ENCODE peak calls at places on chromosome 11, in seven cellular contexts. One of them, this sample, is unnamed.

GRCh38 chr11:43947003-43947500 is 4.6 kb downstream of the C11orf96 start:
- DNase-seq in amniotic stem cell: no peak
- DNase-seq in activated CD8-positive, alpha-beta memory T cell treated with anti-CD3 and anti-CD28 coated beads for 1 hour: no peak
- DNase-seq in Panc1: no peak
- DNase-seq in stimulated activated CD4-positive, alpha-beta T cell treated with anti-CD3 and anti-CD28 coated beads, Interleukin-1b, Interleukin-23, amount 100 ng/mL, for 1 hour: no peak
- DNase-seq in renal cortical epithelial cell: peak; percentile 27
- DNase-seq in lower lobe of right lung: no peak
- DNase-seq in this sample: no peak

GRCh38 chr11:123195182-123196059 is at the start of gene CLMP:
- DNase-seq in amniotic stem cell: peak; percentile 32
- DNase-seq in Panc1: no peak
- DNase-seq in renal cortical epithelial cell: no peak
- DNase-seq in activated CD8-positive, alpha-beta memory T cell treated with anti-CD3 and anti-CD28 coated beads for 1 hour: no peak
- DNase-seq in lower lobe of right lung: no peak
- DNase-seq in stimulated activated CD4-positive, alpha-beta T cell treated with anti-CD3 and anti-CD28 coated beads, Interleukin-1b, Interleukin-23, amount 100 ng/mL, for 1 hour: no peak
- DNase-seq in this sample: no peak

GRCh38 chr11:115415939-115416338 is 88.3 kb downstream of the CADM1 start:
- DNase-seq in amniotic stem cell: no peak
- DNase-seq in Panc1: no peak
- DNase-seq in renal cortical epithelial cell: no peak
- DNase-seq in lower lobe of right lung: no peak
- DNase-seq in stimulated activated CD4-positive, alpha-beta T cell treated with anti-CD3 and anti-CD28 coated beads, Interleukin-1b, Interleukin-23, amount 100 ng/mL, for 1 hour: no peak
- DNase-seq in activated CD8-positive, alpha-beta memory T cell treated with anti-CD3 and anti-CD28 coated beads for 1 hour: no peak
- DNase-seq in this sample: no peak

GRCh38 chr11:2913029-2913431 is 16.2 kb downstream of the PHLDA2 start:
- DNase-seq in activated CD8-positive, alpha-beta memory T cell treated with anti-CD3 and anti-CD28 coated beads for 1 hour: no peak
- DNase-seq in renal cortical epithelial cell: peak; percentile 47
- DNase-seq in amniotic stem cell: no peak
- DNase-seq in lower lobe of right lung: no peak
- DNase-seq in stimulated activated CD4-positive, alpha-beta T cell treated with anti-CD3 and anti-CD28 coated beads, Interleukin-1b, Interleukin-23, amount 100 ng/mL, for 1 hour: no peak
- DNase-seq in Panc1: no peak
- DNase-seq in this sample: no peak

GRCh38 chr11:69187540-69188065 is 31.9 kb downstream of the SMIM38 start:
- DNase-seq in Panc1: no peak
- DNase-seq in activated CD8-positive, alpha-beta memory T cell treated with anti-CD3 and anti-CD28 coated beads for 1 hour: no peak
- DNase-seq in amniotic stem cell: no peak
- DNase-seq in stimulated activated CD4-positive, alpha-beta T cell treated with anti-CD3 and anti-CD28 coated beads, Interleukin-1b, Interleukin-23, amount 100 ng/mL, for 1 hour: no peak
- DNase-seq in renal cortical epithelial cell: no peak
- DNase-seq in lower lobe of right lung: no peak
- DNase-seq in this sample: no peak

GRCh38 chr11:10876168-10876567 is 18.3 kb upstream of the ZBED5 start:
- DNase-seq in Panc1: no peak
- DNase-seq in stimulated activated CD4-positive, alpha-beta T cell treated with anti-CD3 and anti-CD28 coated beads, Interleukin-1b, Interleukin-23, amount 100 ng/mL, for 1 hour: no peak
- DNase-seq in lower lobe of right lung: no peak
- DNase-seq in amniotic stem cell: peak; percentile 31
- DNase-seq in renal cortical epithelial cell: no peak
- DNase-seq in activated CD8-positive, alpha-beta memory T cell treated with anti-CD3 and anti-CD28 coated beads for 1 hour: no peak
- DNase-seq in this sample: no peak

GRCh38 chr11:123775274-123775673 is 21.0 kb upstream of the OR6X1 start:
- DNase-seq in activated CD8-positive, alpha-beta memory T cell treated with anti-CD3 and anti-CD28 coated beads for 1 hour: no peak
- DNase-seq in amniotic stem cell: no peak
- DNase-seq in lower lobe of right lung: no peak
- DNase-seq in Panc1: no peak
- DNase-seq in stimulated activated CD4-positive, alpha-beta T cell treated with anti-CD3 and anti-CD28 coated beads, Interleukin-1b, Interleukin-23, amount 100 ng/mL, for 1 hour: no peak
- DNase-seq in renal cortical epithelial cell: no peak
- DNase-seq in this sample: no peak

GRCh38 chr11:43614214-43614613 is 66.3 kb upstream of the HSD17B12 start:
- DNase-seq in Panc1: no peak
- DNase-seq in activated CD8-positive, alpha-beta memory T cell treated with anti-CD3 and anti-CD28 coated beads for 1 hour: no peak
- DNase-seq in amniotic stem cell: no peak
- DNase-seq in lower lobe of right lung: no peak
- DNase-seq in stimulated activated CD4-positive, alpha-beta T cell treated with anti-CD3 and anti-CD28 coated beads, Interleukin-1b, Interleukin-23, amount 100 ng/mL, for 1 hour: no peak
- DNase-seq in renal cortical epithelial cell: no peak
- DNase-seq in this sample: no peak

GRCh38 chr11:69297225-69297925 is 3.4 kb downstream of the MYEOV start:
- DNase-seq in amniotic stem cell: peak; percentile 90
- DNase-seq in lower lobe of right lung: peak; percentile 94
- DNase-seq in Panc1: peak; percentile 96
- DNase-seq in stimulated activated CD4-positive, alpha-beta T cell treated with anti-CD3 and anti-CD28 coated beads, Interleukin-1b, Interleukin-23, amount 100 ng/mL, for 1 hour: peak; percentile 41
- DNase-seq in activated CD8-positive, alpha-beta memory T cell treated with anti-CD3 and anti-CD28 coated beads for 1 hour: peak; percentile 48
- DNase-seq in renal cortical epithelial cell: peak; percentile 97
- DNase-seq in this sample: peak; percentile 68

GRCh38 chr11:26191193-26191592 is 140.7 kb upstream of the ANO3 start:
- DNase-seq in Panc1: no peak
- DNase-seq in stimulated activated CD4-positive, alpha-beta T cell treated with anti-CD3 and anti-CD28 coated beads, Interleukin-1b, Interleukin-23, amount 100 ng/mL, for 1 hour: no peak
- DNase-seq in activated CD8-positive, alpha-beta memory T cell treated with anti-CD3 and anti-CD28 coated beads for 1 hour: no peak
- DNase-seq in renal cortical epithelial cell: no peak
- DNase-seq in lower lobe of right lung: no peak
- DNase-seq in amniotic stem cell: no peak
- DNase-seq in this sample: no peak

GRCh38 chr11:818396-819128 is at the start of gene PNPLA2:
- DNase-seq in activated CD8-positive, alpha-beta memory T cell treated with anti-CD3 and anti-CD28 coated beads for 1 hour: no peak
- DNase-seq in stimulated activated CD4-positive, alpha-beta T cell treated with anti-CD3 and anti-CD28 coated beads, Interleukin-1b, Interleukin-23, amount 100 ng/mL, for 1 hour: no peak
- DNase-seq in amniotic stem cell: no peak
- DNase-seq in Panc1: no peak
- DNase-seq in lower lobe of right lung: no peak
- DNase-seq in renal cortical epithelial cell: peak; percentile 79
- DNase-seq in this sample: no peak

GRCh38 chr11:122440783-122441701 is 214.5 kb upstream of the UBASH3B start:
- DNase-seq in amniotic stem cell: no peak
- DNase-seq in stimulated activated CD4-positive, alpha-beta T cell treated with anti-CD3 and anti-CD28 coated beads, Interleukin-1b, Interleukin-23, amount 100 ng/mL, for 1 hour: no peak
- DNase-seq in Panc1: no peak
- DNase-seq in lower lobe of right lung: no peak
- DNase-seq in renal cortical epithelial cell: no peak
- DNase-seq in activated CD8-positive, alpha-beta memory T cell treated with anti-CD3 and anti-CD28 coated beads for 1 hour: no peak
- DNase-seq in this sample: no peak

GRCh38 chr11:48138222-48138621 is 78.4 kb upstream of the OR4B1 start:
- DNase-seq in activated CD8-positive, alpha-beta memory T cell treated with anti-CD3 and anti-CD28 coated beads for 1 hour: no peak
- DNase-seq in stimulated activated CD4-positive, alpha-beta T cell treated with anti-CD3 and anti-CD28 coated beads, Interleukin-1b, Interleukin-23, amount 100 ng/mL, for 1 hour: no peak
- DNase-seq in Panc1: no peak
- DNase-seq in amniotic stem cell: no peak
- DNase-seq in lower lobe of right lung: no peak
- DNase-seq in renal cortical epithelial cell: no peak
- DNase-seq in this sample: no peak

GRCh38 chr11:119026970-119027369 is 3.7 kb downstream of the SLC37A4 start:
- DNase-seq in activated CD8-positive, alpha-beta memory T cell treated with anti-CD3 and anti-CD28 coated beads for 1 hour: no peak
- DNase-seq in renal cortical epithelial cell: no peak
- DNase-seq in Panc1: no peak
- DNase-seq in amniotic stem cell: no peak
- DNase-seq in stimulated activated CD4-positive, alpha-beta T cell treated with anti-CD3 and anti-CD28 coated beads, Interleukin-1b, Interleukin-23, amount 100 ng/mL, for 1 hour: no peak
- DNase-seq in lower lobe of right lung: no peak
- DNase-seq in this sample: no peak

GRCh38 chr11:12695878-12696277 is 21.7 kb downstream of the TEAD1 start:
- DNase-seq in lower lobe of right lung: no peak
- DNase-seq in stimulated activated CD4-positive, alpha-beta T cell treated with anti-CD3 and anti-CD28 coated beads, Interleukin-1b, Interleukin-23, amount 100 ng/mL, for 1 hour: no peak
- DNase-seq in renal cortical epithelial cell: no peak
- DNase-seq in activated CD8-positive, alpha-beta memory T cell treated with anti-CD3 and anti-CD28 coated beads for 1 hour: no peak
- DNase-seq in amniotic stem cell: no peak
- DNase-seq in Panc1: no peak
- DNase-seq in this sample: no peak

GRCh38 chr11:44095506-44096359 is at the start of gene EXT2:
- DNase-seq in activated CD8-positive, alpha-beta memory T cell treated with anti-CD3 and anti-CD28 coated beads for 1 hour: peak; percentile 58
- DNase-seq in lower lobe of right lung: peak; percentile 94
- DNase-seq in Panc1: no peak
- DNase-seq in renal cortical epithelial cell: peak; percentile 55
- DNase-seq in stimulated activated CD4-positive, alpha-beta T cell treated with anti-CD3 and anti-CD28 coated beads, Interleukin-1b, Interleukin-23, amount 100 ng/mL, for 1 hour: peak; percentile 67
- DNase-seq in amniotic stem cell: peak; percentile 59
- DNase-seq in this sample: peak; percentile 90

GRCh38 chr11:1831338-1832180 is 3.2 kb upstream of the SYT8 start:
- DNase-seq in activated CD8-positive, alpha-beta memory T cell treated with anti-CD3 and anti-CD28 coated beads for 1 hour: no peak
- DNase-seq in renal cortical epithelial cell: no peak
- DNase-seq in lower lobe of right lung: peak; percentile 45
- DNase-seq in amniotic stem cell: no peak
- DNase-seq in Panc1: no peak
- DNase-seq in stimulated activated CD4-positive, alpha-beta T cell treated with anti-CD3 and anti-CD28 coated beads, Interleukin-1b, Interleukin-23, amount 100 ng/mL, for 1 hour: no peak
- DNase-seq in this sample: peak; percentile 15

GRCh38 chr11:27950339-27950738 is 157.6 kb downstream of the KIF18A start:
- DNase-seq in amniotic stem cell: no peak
- DNase-seq in lower lobe of right lung: no peak
- DNase-seq in stimulated activated CD4-positive, alpha-beta T cell treated with anti-CD3 and anti-CD28 coated beads, Interleukin-1b, Interleukin-23, amount 100 ng/mL, for 1 hour: no peak
- DNase-seq in Panc1: no peak
- DNase-seq in renal cortical epithelial cell: no peak
- DNase-seq in activated CD8-positive, alpha-beta memory T cell treated with anti-CD3 and anti-CD28 coated beads for 1 hour: no peak
- DNase-seq in this sample: no peak

GRCh38 chr11:64971421-64972233 is at the start of gene MAJIN:
- DNase-seq in stimulated activated CD4-positive, alpha-beta T cell treated with anti-CD3 and anti-CD28 coated beads, Interleukin-1b, Interleukin-23, amount 100 ng/mL, for 1 hour: peak; percentile 78
- DNase-seq in renal cortical epithelial cell: peak; percentile 56
- DNase-seq in activated CD8-positive, alpha-beta memory T cell treated with anti-CD3 and anti-CD28 coated beads for 1 hour: peak; percentile 61
- DNase-seq in amniotic stem cell: no peak
- DNase-seq in Panc1: peak; percentile 18
- DNase-seq in lower lobe of right lung: peak; percentile 90
- DNase-seq in this sample: peak; percentile 83